ENCODE peak calls at places on chromosomes 5 and 9, in eight cellular contexts. One of them, this sample, is unnamed.

GRCh38 chr5:136018814-136019777 is 9.7 kb upstream of the TGFBI start:
- DNase-seq in fibroblast of lung: peak; percentile 98
- DNase-seq in Caco-2: no peak
- DNase-seq in AG04450: peak; percentile 97
- DNase-seq in fibroblast of mammary gland: peak; percentile 99
- DNase-seq in brain microvascular endothelial cell: peak; percentile 97
- DNase-seq in heart left ventricle: no peak
- DNase-seq in CD8-positive, alpha-beta T cell: no peak
- DNase-seq in this sample: peak; percentile 96

GRCh38 chr9:136482793-136483588 is at the start of gene SEC16A:
- DNase-seq in fibroblast of mammary gland: peak; percentile 97
- DNase-seq in fibroblast of lung: peak; percentile 99
- DNase-seq in brain microvascular endothelial cell: peak; percentile 97
- DNase-seq in CD8-positive, alpha-beta T cell: peak; percentile 99
- DNase-seq in heart left ventricle: peak; percentile 100
- DNase-seq in AG04450: peak; percentile 97
- DNase-seq in Caco-2: peak; percentile 99
- DNase-seq in this sample: peak; percentile 83

GRCh38 chr9:105244996-105245719 is 707 bp downstream of the SLC44A1 start:
- DNase-seq in CD8-positive, alpha-beta T cell: peak; percentile 40
- DNase-seq in heart left ventricle: peak; percentile 73
- DNase-seq in fibroblast of lung: no peak
- DNase-seq in fibroblast of mammary gland: peak; percentile 35
- DNase-seq in Caco-2: peak; percentile 92
- DNase-seq in AG04450: no peak
- DNase-seq in brain microvascular endothelial cell: no peak
- DNase-seq in this sample: no peak

GRCh38 chr9:99127372-99128132 is 22.6 kb downstream of the TGFBR1 start:
- DNase-seq in fibroblast of mammary gland: peak; percentile 61
- DNase-seq in CD8-positive, alpha-beta T cell: no peak
- DNase-seq in fibroblast of lung: peak; percentile 27
- DNase-seq in brain microvascular endothelial cell: peak; percentile 74
- DNase-seq in heart left ventricle: no peak
- DNase-seq in AG04450: no peak
- DNase-seq in Caco-2: no peak
- DNase-seq in this sample: no peak

GRCh38 chr5:62385136-62385535 is 18.6 kb downstream of the DIMT1 start:
- DNase-seq in CD8-positive, alpha-beta T cell: no peak
- DNase-seq in heart left ventricle: no peak
- DNase-seq in AG04450: no peak
- DNase-seq in fibroblast of mammary gland: no peak
- DNase-seq in fibroblast of lung: no peak
- DNase-seq in Caco-2: peak; percentile 19
- DNase-seq in brain microvascular endothelial cell: no peak
- DNase-seq in this sample: no peak

GRCh38 chr5:104265531-104266130 is 703.0 kb upstream of the NUDT12 start:
- DNase-seq in Caco-2: no peak
- DNase-seq in brain microvascular endothelial cell: no peak
- DNase-seq in fibroblast of mammary gland: no peak
- DNase-seq in AG04450: no peak
- DNase-seq in heart left ventricle: no peak
- DNase-seq in fibroblast of lung: no peak
- DNase-seq in CD8-positive, alpha-beta T cell: no peak
- DNase-seq in this sample: no peak

GRCh38 chr9:112503170-112503569 is 16.5 kb downstream of the KIAA1958 start:
- DNase-seq in brain microvascular endothelial cell: no peak
- DNase-seq in AG04450: no peak
- DNase-seq in heart left ventricle: no peak
- DNase-seq in fibroblast of lung: peak; percentile 7
- DNase-seq in fibroblast of mammary gland: no peak
- DNase-seq in CD8-positive, alpha-beta T cell: no peak
- DNase-seq in Caco-2: no peak
- DNase-seq in this sample: no peak

GRCh38 chr5:167565555-167565954 is 725.9 kb upstream of the WWC1 start:
- DNase-seq in Caco-2: no peak
- DNase-seq in AG04450: no peak
- DNase-seq in fibroblast of lung: peak; percentile 60
- DNase-seq in brain microvascular endothelial cell: peak; percentile 11
- DNase-seq in heart left ventricle: no peak
- DNase-seq in fibroblast of mammary gland: peak; percentile 43
- DNase-seq in CD8-positive, alpha-beta T cell: no peak
- DNase-seq in this sample: no peak

GRCh38 chr9:27528886-27529315 is 713 bp downstream of the MOB3B start:
- DNase-seq in CD8-positive, alpha-beta T cell: peak; percentile 34
- DNase-seq in Caco-2: peak; percentile 33
- DNase-seq in heart left ventricle: peak; percentile 64
- DNase-seq in fibroblast of mammary gland: no peak
- DNase-seq in brain microvascular endothelial cell: no peak
- DNase-seq in AG04450: no peak
- DNase-seq in fibroblast of lung: peak; percentile 13
- DNase-seq in this sample: no peak

GRCh38 chr5:43008369-43009158 is 31.6 kb downstream of the ANXA2R start:
- DNase-seq in CD8-positive, alpha-beta T cell: peak; percentile 93
- DNase-seq in fibroblast of mammary gland: peak; percentile 95
- DNase-seq in AG04450: peak; percentile 79
- DNase-seq in Caco-2: peak; percentile 94
- DNase-seq in brain microvascular endothelial cell: peak; percentile 93
- DNase-seq in heart left ventricle: peak; percentile 93
- DNase-seq in fibroblast of lung: peak; percentile 96
- DNase-seq in this sample: no peak

GRCh38 chr9:131530546-131530929 is 525 bp downstream of the UCK1 start:
- DNase-seq in fibroblast of mammary gland: peak; percentile 18
- DNase-seq in Caco-2: peak; percentile 61
- DNase-seq in AG04450: no peak
- DNase-seq in fibroblast of lung: no peak
- DNase-seq in CD8-positive, alpha-beta T cell: no peak
- DNase-seq in brain microvascular endothelial cell: peak; percentile 14
- DNase-seq in heart left ventricle: no peak
- DNase-seq in this sample: no peak

GRCh38 chr9:33942471-33943083 is 106.1 kb downstream of the UBAP2 start:
- DNase-seq in Caco-2: no peak
- DNase-seq in AG04450: peak; percentile 72
- DNase-seq in heart left ventricle: no peak
- DNase-seq in fibroblast of lung: peak; percentile 89
- DNase-seq in brain microvascular endothelial cell: peak; percentile 67
- DNase-seq in CD8-positive, alpha-beta T cell: no peak
- DNase-seq in fibroblast of mammary gland: peak; percentile 77
- DNase-seq in this sample: peak; percentile 71

GRCh38 chr5:117679046-117679445 is 1104.4 kb upstream of the SEMA6A start:
- DNase-seq in Caco-2: no peak
- DNase-seq in brain microvascular endothelial cell: no peak
- DNase-seq in AG04450: no peak
- DNase-seq in CD8-positive, alpha-beta T cell: no peak
- DNase-seq in heart left ventricle: no peak
- DNase-seq in fibroblast of mammary gland: no peak
- DNase-seq in fibroblast of lung: no peak
- DNase-seq in this sample: no peak

GRCh38 chr5:171390883-171391677 is 3.4 kb downstream of the NPM1 start:
- DNase-seq in brain microvascular endothelial cell: no peak
- DNase-seq in CD8-positive, alpha-beta T cell: no peak
- DNase-seq in fibroblast of lung: no peak
- DNase-seq in AG04450: no peak
- DNase-seq in fibroblast of mammary gland: peak; percentile 21
- DNase-seq in heart left ventricle: no peak
- DNase-seq in Caco-2: no peak
- DNase-seq in this sample: no peak
- H3K4me3 ChIP-seq in brain microvascular endothelial cell: peak overlapping the region; percentile 98
- H3K4me3 ChIP-seq in CD8-positive, alpha-beta T cell: no peak overlapping the region
- H3K4me3 ChIP-seq in fibroblast of lung: peak overlapping the region; percentile 79
- H3K4me3 ChIP-seq in AG04450: peak overlapping the region; percentile 98
- H3K4me3 ChIP-seq in fibroblast of mammary gland: peak overlapping the region; percentile 81
- H3K4me3 ChIP-seq in heart left ventricle: peak overlapping the region; percentile 6
- H3K4me3 ChIP-seq in Caco-2: no peak overlapping the region
- H3K4me3 ChIP-seq in this sample: peak overlapping the region; percentile 29

GRCh38 chr5:34522599-34523381 is 133.3 kb upstream of the RAI14 start:
- DNase-seq in fibroblast of mammary gland: peak; percentile 89
- DNase-seq in AG04450: peak; percentile 79
- DNase-seq in CD8-positive, alpha-beta T cell: peak; percentile 62
- DNase-seq in Caco-2: peak; percentile 86
- DNase-seq in heart left ventricle: no peak
- DNase-seq in fibroblast of lung: peak; percentile 92
- DNase-seq in brain microvascular endothelial cell: peak; percentile 93
- DNase-seq in this sample: peak; percentile 68
- H3K4me3 ChIP-seq in fibroblast of mammary gland: no peak overlapping the region
- H3K4me3 ChIP-seq in AG04450: no peak overlapping the region
- H3K4me3 ChIP-seq in CD8-positive, alpha-beta T cell: no peak overlapping the region
- H3K4me3 ChIP-seq in Caco-2: no peak overlapping the region
- H3K4me3 ChIP-seq in heart left ventricle: no peak overlapping the region
- H3K4me3 ChIP-seq in fibroblast of lung: no peak overlapping the region
- H3K4me3 ChIP-seq in brain microvascular endothelial cell: no peak overlapping the region
- H3K4me3 ChIP-seq in this sample: no peak overlapping the region

GRCh38 chr5:134840811-134841210 is 5.0 kb upstream of the C5orf24 start:
- DNase-seq in CD8-positive, alpha-beta T cell: no peak
- DNase-seq in fibroblast of lung: no peak
- DNase-seq in heart left ventricle: no peak
- DNase-seq in Caco-2: peak; percentile 69
- DNase-seq in brain microvascular endothelial cell: no peak
- DNase-seq in AG04450: no peak
- DNase-seq in fibroblast of mammary gland: no peak
- DNase-seq in this sample: no peak

GRCh38 chr5:134846641-134846960 is 833 bp downstream of the C5orf24 start:
- DNase-seq in AG04450: no peak
- DNase-seq in Caco-2: no peak
- DNase-seq in fibroblast of lung: no peak
- DNase-seq in CD8-positive, alpha-beta T cell: no peak
- DNase-seq in fibroblast of mammary gland: peak; percentile 21
- DNase-seq in brain microvascular endothelial cell: peak; percentile 6
- DNase-seq in heart left ventricle: no peak
- DNase-seq in this sample: no peak

GRCh38 chr5:134845852-134846640 is at the start of gene C5orf24:
- DNase-seq in brain microvascular endothelial cell: peak; percentile 89
- DNase-seq in fibroblast of mammary gland: peak; percentile 95
- DNase-seq in Caco-2: peak; percentile 93
- DNase-seq in fibroblast of lung: peak; percentile 97
- DNase-seq in heart left ventricle: peak; percentile 97
- DNase-seq in CD8-positive, alpha-beta T cell: peak; percentile 90
- DNase-seq in AG04450: peak; percentile 91
- DNase-seq in this sample: peak; percentile 75

GRCh38 chr5:134844252-134844651 is 1.5 kb upstream of the C5orf24 start:
- DNase-seq in AG04450: no peak
- DNase-seq in fibroblast of lung: no peak
- DNase-seq in fibroblast of mammary gland: no peak
- DNase-seq in heart left ventricle: no peak
- DNase-seq in CD8-positive, alpha-beta T cell: no peak
- DNase-seq in Caco-2: no peak
- DNase-seq in brain microvascular endothelial cell: no peak
- DNase-seq in this sample: no peak

GRCh38 chr5:134845335-134845851 is 375 bp upstream of the C5orf24 start:
- DNase-seq in fibroblast of mammary gland: peak; percentile 60
- DNase-seq in brain microvascular endothelial cell: peak; percentile 18
- DNase-seq in AG04450: no peak
- DNase-seq in CD8-positive, alpha-beta T cell: no peak
- DNase-seq in Caco-2: no peak
- DNase-seq in heart left ventricle: no peak
- DNase-seq in fibroblast of lung: no peak
- DNase-seq in this sample: no peak
- H3K4me3 ChIP-seq in fibroblast of mammary gland: peak overlapping the region; percentile 31
- H3K4me3 ChIP-seq in brain microvascular endothelial cell: peak overlapping the region; percentile 90
- H3K4me3 ChIP-seq in AG04450: peak overlapping the region; percentile 86
- H3K4me3 ChIP-seq in CD8-positive, alpha-beta T cell: peak overlapping the region; percentile 94
- H3K4me3 ChIP-seq in Caco-2: peak overlapping the region; percentile 96
- H3K4me3 ChIP-seq in heart left ventricle: peak overlapping the region; percentile 96
- H3K4me3 ChIP-seq in fibroblast of lung: peak overlapping the region; percentile 8
- H3K4me3 ChIP-seq in this sample: peak overlapping the region; percentile 78

DNA sequence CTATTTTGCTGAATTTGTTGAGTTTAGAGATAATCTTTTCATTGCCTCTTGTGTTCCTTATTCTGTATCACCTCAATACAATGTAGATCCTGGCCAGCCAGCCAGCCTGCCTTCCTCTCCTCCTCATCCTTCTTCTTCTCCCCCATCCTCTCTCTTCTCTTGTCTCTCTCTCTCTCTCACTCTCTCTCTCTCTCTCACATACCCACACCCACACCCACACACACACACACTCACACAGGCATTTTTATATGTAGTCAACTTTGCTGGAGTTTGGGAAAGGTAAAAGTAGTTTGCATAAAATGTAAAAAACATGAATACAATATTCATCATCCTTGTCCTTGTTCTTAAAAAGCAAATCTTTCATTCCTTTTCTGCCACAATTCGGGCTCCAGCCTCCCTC is 60.5 kb downstream of the ZFAND5 start:
- DNase-seq in Caco-2: no peak
- DNase-seq in fibroblast of lung: no peak
- DNase-seq in heart left ventricle: no peak
- DNase-seq in CD8-positive, alpha-beta T cell: no peak
- DNase-seq in AG04450: no peak
- DNase-seq in fibroblast of mammary gland: no peak
- DNase-seq in brain microvascular endothelial cell: no peak
- DNase-seq in this sample: no peak
- H3K4me3 ChIP-seq in Caco-2: peak overlapping the region; percentile 28
- H3K4me3 ChIP-seq in fibroblast of lung: no peak overlapping the region
- H3K4me3 ChIP-seq in heart left ventricle: peak overlapping the region; percentile 55
- H3K4me3 ChIP-seq in CD8-positive, alpha-beta T cell: no peak overlapping the region
- H3K4me3 ChIP-seq in AG04450: no peak overlapping the region
- H3K4me3 ChIP-seq in fibroblast of mammary gland: peak overlapping the region; percentile 51
- H3K4me3 ChIP-seq in brain microvascular endothelial cell: peak overlapping the region; percentile 28
- H3K4me3 ChIP-seq in this sample: no peak overlapping the region

GRCh38 chr9:12813533-12813932 is 38.7 kb downstream of the LURAP1L start:
- DNase-seq in CD8-positive, alpha-beta T cell: no peak
- DNase-seq in fibroblast of lung: no peak
- DNase-seq in AG04450: no peak
- DNase-seq in fibroblast of mammary gland: no peak
- DNase-seq in brain microvascular endothelial cell: no peak
- DNase-seq in Caco-2: no peak
- DNase-seq in heart left ventricle: no peak
- DNase-seq in this sample: no peak
- H3K4me3 ChIP-seq in CD8-positive, alpha-beta T cell: no peak overlapping the region
- H3K4me3 ChIP-seq in fibroblast of lung: peak overlapping the region; percentile 26
- H3K4me3 ChIP-seq in AG04450: peak overlapping the region; percentile 44
- H3K4me3 ChIP-seq in fibroblast of mammary gland: peak overlapping the region; percentile 33
- H3K4me3 ChIP-seq in brain microvascular endothelial cell: no peak overlapping the region
- H3K4me3 ChIP-seq in Caco-2: no peak overlapping the region
- H3K4me3 ChIP-seq in heart left ventricle: no peak overlapping the region
- H3K4me3 ChIP-seq in this sample: no peak overlapping the region

GRCh38 chr5:67771791-67772190 is 443.8 kb upstream of the PIK3R1 start:
- DNase-seq in CD8-positive, alpha-beta T cell: no peak
- DNase-seq in fibroblast of lung: no peak
- DNase-seq in AG04450: no peak
- DNase-seq in heart left ventricle: no peak
- DNase-seq in Caco-2: no peak
- DNase-seq in brain microvascular endothelial cell: no peak
- DNase-seq in fibroblast of mammary gland: no peak
- DNase-seq in this sample: no peak
- H3K4me3 ChIP-seq in CD8-positive, alpha-beta T cell: no peak overlapping the region
- H3K4me3 ChIP-seq in fibroblast of lung: no peak overlapping the region
- H3K4me3 ChIP-seq in AG04450: no peak overlapping the region
- H3K4me3 ChIP-seq in heart left ventricle: no peak overlapping the region
- H3K4me3 ChIP-seq in Caco-2: no peak overlapping the region
- H3K4me3 ChIP-seq in brain microvascular endothelial cell: no peak overlapping the region
- H3K4me3 ChIP-seq in fibroblast of mammary gland: no peak overlapping the region
- H3K4me3 ChIP-seq in this sample: no peak overlapping the region

GRCh38 chr9:22446950-22447606 is 454 bp downstream of the DMRTA1 start:
- DNase-seq in fibroblast of lung: peak; percentile 22
- DNase-seq in brain microvascular endothelial cell: peak; percentile 24
- DNase-seq in CD8-positive, alpha-beta T cell: peak; percentile 26
- DNase-seq in Caco-2: peak; percentile 60
- DNase-seq in AG04450: no peak
- DNase-seq in heart left ventricle: peak; percentile 67
- DNase-seq in fibroblast of mammary gland: peak; percentile 19
- DNase-seq in this sample: no peak
- H3K4me3 ChIP-seq in fibroblast of lung: peak overlapping the region; percentile 46
- H3K4me3 ChIP-seq in brain microvascular endothelial cell: peak overlapping the region; percentile 72
- H3K4me3 ChIP-seq in CD8-positive, alpha-beta T cell: peak overlapping the region; percentile 33
- H3K4me3 ChIP-seq in Caco-2: peak overlapping the region; percentile 39
- H3K4me3 ChIP-seq in AG04450: peak overlapping the region; percentile 65
- H3K4me3 ChIP-seq in heart left ventricle: peak overlapping the region; percentile 63
- H3K4me3 ChIP-seq in fibroblast of mammary gland: peak overlapping the region; percentile 51
- H3K4me3 ChIP-seq in this sample: peak overlapping the region; percentile 60

GRCh38 chr9:129413537-129414376 is 207.1 kb downstream of the C9orf50 start:
- DNase-seq in fibroblast of lung: peak; percentile 96
- DNase-seq in CD8-positive, alpha-beta T cell: peak; percentile 99
- DNase-seq in heart left ventricle: peak; percentile 100
- DNase-seq in Caco-2: peak; percentile 99
- DNase-seq in AG04450: peak; percentile 87
- DNase-seq in brain microvascular endothelial cell: peak; percentile 96
- DNase-seq in fibroblast of mammary gland: peak; percentile 94
- DNase-seq in this sample: peak; percentile 53
- H3K4me3 ChIP-seq in fibroblast of lung: peak overlapping the region; percentile 20
- H3K4me3 ChIP-seq in CD8-positive, alpha-beta T cell: peak overlapping the region; percentile 87
- H3K4me3 ChIP-seq in heart left ventricle: peak overlapping the region; percentile 63
- H3K4me3 ChIP-seq in Caco-2: peak overlapping the region; percentile 52
- H3K4me3 ChIP-seq in AG04450: peak overlapping the region; percentile 53
- H3K4me3 ChIP-seq in brain microvascular endothelial cell: peak overlapping the region; percentile 33
- H3K4me3 ChIP-seq in fibroblast of mammary gland: peak overlapping the region; percentile 38
- H3K4me3 ChIP-seq in this sample: peak overlapping the region; percentile 50